ENCODE peak calls at places on chromosomes 2 and 18, in nine cellular contexts. One of them, this sample, is unnamed.

GRCh38 chr2:238518127-238518827 is 91.5 kb downstream of the ASB1 start:
- DNase-seq in fibroblast of mammary gland: peak
- DNase-seq in body of pancreas: no peak
- DNase-seq in fibroblast of the aortic adventitia: peak
- DNase-seq in fibroblast of pulmonary artery: no peak
- DNase-seq in neural progenitor cell: no peak
- DNase-seq in HL-60: no peak
- DNase-seq in cardiac fibroblast: no peak
- DNase-seq in A549: no peak
- DNase-seq in this sample: peak

GRCh38 chr2:6943971-6944370 is 26.8 kb downstream of the RNF144A start:
- DNase-seq in fibroblast of mammary gland: no peak
- DNase-seq in body of pancreas: no peak
- DNase-seq in fibroblast of the aortic adventitia: no peak
- DNase-seq in fibroblast of pulmonary artery: no peak
- DNase-seq in neural progenitor cell: no peak
- DNase-seq in HL-60: no peak
- DNase-seq in cardiac fibroblast: no peak
- DNase-seq in A549: no peak
- DNase-seq in this sample: no peak

GRCh38 chr2:75647771-75648170 is 1.2 kb downstream of the MRPL19 start:
- DNase-seq in fibroblast of mammary gland: no peak
- DNase-seq in body of pancreas: no peak
- DNase-seq in fibroblast of the aortic adventitia: no peak
- DNase-seq in fibroblast of pulmonary artery: peak
- DNase-seq in neural progenitor cell: no peak
- DNase-seq in HL-60: no peak
- DNase-seq in cardiac fibroblast: peak
- DNase-seq in A549: no peak
- DNase-seq in this sample: no peak

GRCh38 chr2:162318280-162319222 is at the start of gene IFIH1:
- DNase-seq in fibroblast of mammary gland: peak
- DNase-seq in body of pancreas: peak
- DNase-seq in fibroblast of the aortic adventitia: peak
- DNase-seq in fibroblast of pulmonary artery: peak
- DNase-seq in neural progenitor cell: peak
- DNase-seq in HL-60: peak
- DNase-seq in cardiac fibroblast: peak
- DNase-seq in A549: peak
- DNase-seq in this sample: peak

GRCh38 chr2:62627667-62628066 is 77.8 kb upstream of the EHBP1 start:
- DNase-seq in fibroblast of mammary gland: no peak
- DNase-seq in body of pancreas: no peak
- DNase-seq in fibroblast of the aortic adventitia: no peak
- DNase-seq in fibroblast of pulmonary artery: no peak
- DNase-seq in neural progenitor cell: peak
- DNase-seq in HL-60: no peak
- DNase-seq in cardiac fibroblast: no peak
- DNase-seq in A549: no peak
- DNase-seq in this sample: no peak

GRCh38 chr2:240224676-240225075 is 84.2 kb upstream of the OTOS start:
- DNase-seq in fibroblast of mammary gland: peak
- DNase-seq in body of pancreas: no peak
- DNase-seq in fibroblast of the aortic adventitia: peak
- DNase-seq in fibroblast of pulmonary artery: peak
- DNase-seq in neural progenitor cell: no peak
- DNase-seq in HL-60: no peak
- DNase-seq in cardiac fibroblast: peak
- DNase-seq in A549: no peak
- DNase-seq in this sample: no peak

GRCh38 chr2:191064590-191064989 is 50.6 kb upstream of the STAT1 start:
- DNase-seq in fibroblast of mammary gland: no peak
- DNase-seq in body of pancreas: no peak
- DNase-seq in fibroblast of the aortic adventitia: no peak
- DNase-seq in fibroblast of pulmonary artery: no peak
- DNase-seq in neural progenitor cell: no peak
- DNase-seq in HL-60: no peak
- DNase-seq in cardiac fibroblast: no peak
- DNase-seq in A549: no peak
- DNase-seq in this sample: no peak

GRCh38 chr2:160075171-160075570 is 12.8 kb upstream of the PLA2R1 start:
- DNase-seq in fibroblast of mammary gland: peak
- DNase-seq in body of pancreas: no peak
- DNase-seq in fibroblast of the aortic adventitia: peak
- DNase-seq in fibroblast of pulmonary artery: peak
- DNase-seq in neural progenitor cell: no peak
- DNase-seq in HL-60: no peak
- DNase-seq in cardiac fibroblast: peak
- DNase-seq in A549: no peak
- DNase-seq in this sample: no peak

GRCh38 chr2:190607657-190608357 is 41.1 kb upstream of the NAB1 start:
- DNase-seq in fibroblast of mammary gland: peak
- DNase-seq in body of pancreas: no peak
- DNase-seq in fibroblast of the aortic adventitia: no peak
- DNase-seq in fibroblast of pulmonary artery: peak
- DNase-seq in neural progenitor cell: no peak
- DNase-seq in HL-60: no peak
- DNase-seq in cardiac fibroblast: peak
- DNase-seq in A549: peak
- DNase-seq in this sample: no peak

GRCh38 chr2:61855178-61855523 is 1.3 kb upstream of the FAM161A start:
- DNase-seq in fibroblast of mammary gland: peak
- DNase-seq in body of pancreas: peak
- DNase-seq in fibroblast of the aortic adventitia: no peak
- DNase-seq in fibroblast of pulmonary artery: peak
- DNase-seq in neural progenitor cell: peak
- DNase-seq in HL-60: no peak
- DNase-seq in cardiac fibroblast: no peak
- DNase-seq in A549: no peak
- DNase-seq in this sample: no peak

GRCh38 chr2:1769703-1770422 is 25.5 kb upstream of the PXDN start:
- DNase-seq in fibroblast of mammary gland: peak
- DNase-seq in body of pancreas: peak
- DNase-seq in fibroblast of the aortic adventitia: peak
- DNase-seq in fibroblast of pulmonary artery: peak
- DNase-seq in neural progenitor cell: peak
- DNase-seq in HL-60: peak
- DNase-seq in cardiac fibroblast: peak
- DNase-seq in A549: peak
- DNase-seq in this sample: peak

GRCh38 chr18:24446953-24447537 is 13.4 kb upstream of the HRH4 start:
- DNase-seq in fibroblast of mammary gland: peak
- DNase-seq in body of pancreas: no peak
- DNase-seq in fibroblast of the aortic adventitia: peak
- DNase-seq in fibroblast of pulmonary artery: no peak
- DNase-seq in neural progenitor cell: no peak
- DNase-seq in HL-60: no peak
- DNase-seq in cardiac fibroblast: peak
- DNase-seq in A549: no peak
- DNase-seq in this sample: no peak
- TF ChIP-seq CTCF in fibroblast of mammary gland: peak
- TF ChIP-seq CTCF in body of pancreas: no peak
- TF ChIP-seq CTCF in fibroblast of the aortic adventitia: no peak
- TF ChIP-seq CTCF in fibroblast of pulmonary artery: peak
- TF ChIP-seq CTCF in neural progenitor cell: peak
- TF ChIP-seq CTCF in HL-60: peak
- TF ChIP-seq CTCF in cardiac fibroblast: no peak
- TF ChIP-seq CTCF in A549: peak
- TF ChIP-seq CTCF in this sample: no peak

DNA sequence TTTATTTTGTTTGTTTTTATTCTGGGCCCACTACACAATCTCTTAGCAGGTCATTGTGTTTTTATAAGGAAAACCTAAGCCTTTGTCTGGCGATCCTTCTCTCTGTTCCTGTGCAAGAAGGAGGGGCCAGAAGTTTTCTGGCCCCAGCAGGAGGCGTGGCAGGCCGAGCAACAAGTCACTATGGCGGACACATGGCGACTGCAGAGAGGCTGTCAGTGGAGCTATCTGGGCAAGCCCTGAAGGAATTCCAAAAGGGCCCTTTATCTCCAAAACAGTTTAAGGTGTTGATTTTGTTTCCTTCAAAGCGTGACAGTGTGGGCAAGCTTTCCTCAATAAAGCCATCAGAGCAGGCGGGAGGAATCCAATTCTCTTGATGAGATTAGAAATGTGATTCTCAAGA is 118.8 kb upstream of the CTAGE1 start:
- DNase-seq in fibroblast of mammary gland: no peak
- DNase-seq in body of pancreas: no peak
- DNase-seq in fibroblast of the aortic adventitia: no peak
- DNase-seq in fibroblast of pulmonary artery: no peak
- DNase-seq in neural progenitor cell: peak
- DNase-seq in HL-60: no peak
- DNase-seq in cardiac fibroblast: no peak
- DNase-seq in A549: no peak
- DNase-seq in this sample: no peak
- TF ChIP-seq CTCF in fibroblast of mammary gland: no peak
- TF ChIP-seq CTCF in body of pancreas: no peak
- TF ChIP-seq CTCF in fibroblast of the aortic adventitia: no peak
- TF ChIP-seq CTCF in fibroblast of pulmonary artery: no peak
- TF ChIP-seq CTCF in neural progenitor cell: no peak
- TF ChIP-seq CTCF in HL-60: no peak
- TF ChIP-seq CTCF in cardiac fibroblast: no peak
- TF ChIP-seq CTCF in A549: no peak
- TF ChIP-seq CTCF in this sample: no peak

GRCh38 chr2:234257859-234258561 is 207.5 kb downstream of the SPP2 start:
- DNase-seq in fibroblast of mammary gland: peak
- DNase-seq in body of pancreas: peak
- DNase-seq in fibroblast of the aortic adventitia: peak
- DNase-seq in fibroblast of pulmonary artery: peak
- DNase-seq in neural progenitor cell: peak
- DNase-seq in HL-60: no peak
- DNase-seq in cardiac fibroblast: peak
- DNase-seq in A549: peak
- DNase-seq in this sample: no peak
- TF ChIP-seq CTCF in fibroblast of mammary gland: peak
- TF ChIP-seq CTCF in body of pancreas: peak
- TF ChIP-seq CTCF in fibroblast of the aortic adventitia: peak
- TF ChIP-seq CTCF in fibroblast of pulmonary artery: peak
- TF ChIP-seq CTCF in neural progenitor cell: peak
- TF ChIP-seq CTCF in HL-60: no peak
- TF ChIP-seq CTCF in cardiac fibroblast: peak
- TF ChIP-seq CTCF in A549: peak
- TF ChIP-seq CTCF in this sample: no peak

GRCh38 chr2:232299084-232299483 is 79.5 kb upstream of the ALPP start:
- DNase-seq in fibroblast of mammary gland: no peak
- DNase-seq in body of pancreas: no peak
- DNase-seq in fibroblast of the aortic adventitia: no peak
- DNase-seq in fibroblast of pulmonary artery: no peak
- DNase-seq in neural progenitor cell: no peak
- DNase-seq in HL-60: no peak
- DNase-seq in cardiac fibroblast: no peak
- DNase-seq in A549: no peak
- DNase-seq in this sample: no peak

GRCh38 chr2:232295971-232296370 is 82.6 kb upstream of the ALPP start:
- DNase-seq in fibroblast of mammary gland: no peak
- DNase-seq in body of pancreas: no peak
- DNase-seq in fibroblast of the aortic adventitia: no peak
- DNase-seq in fibroblast of pulmonary artery: no peak
- DNase-seq in neural progenitor cell: no peak
- DNase-seq in HL-60: no peak
- DNase-seq in cardiac fibroblast: no peak
- DNase-seq in A549: no peak
- DNase-seq in this sample: no peak

GRCh38 chr2:232296766-232297525 is 81.6 kb upstream of the ALPP start:
- DNase-seq in fibroblast of mammary gland: peak
- DNase-seq in body of pancreas: no peak
- DNase-seq in fibroblast of the aortic adventitia: no peak
- DNase-seq in fibroblast of pulmonary artery: no peak
- DNase-seq in neural progenitor cell: no peak
- DNase-seq in HL-60: no peak
- DNase-seq in cardiac fibroblast: no peak
- DNase-seq in A549: no peak
- DNase-seq in this sample: no peak

GRCh38 chr2:232300894-232301387 is 77.6 kb upstream of the ALPP start:
- DNase-seq in fibroblast of mammary gland: no peak
- DNase-seq in body of pancreas: no peak
- DNase-seq in fibroblast of the aortic adventitia: no peak
- DNase-seq in fibroblast of pulmonary artery: peak
- DNase-seq in neural progenitor cell: no peak
- DNase-seq in HL-60: no peak
- DNase-seq in cardiac fibroblast: peak
- DNase-seq in A549: peak
- DNase-seq in this sample: no peak

DNA sequence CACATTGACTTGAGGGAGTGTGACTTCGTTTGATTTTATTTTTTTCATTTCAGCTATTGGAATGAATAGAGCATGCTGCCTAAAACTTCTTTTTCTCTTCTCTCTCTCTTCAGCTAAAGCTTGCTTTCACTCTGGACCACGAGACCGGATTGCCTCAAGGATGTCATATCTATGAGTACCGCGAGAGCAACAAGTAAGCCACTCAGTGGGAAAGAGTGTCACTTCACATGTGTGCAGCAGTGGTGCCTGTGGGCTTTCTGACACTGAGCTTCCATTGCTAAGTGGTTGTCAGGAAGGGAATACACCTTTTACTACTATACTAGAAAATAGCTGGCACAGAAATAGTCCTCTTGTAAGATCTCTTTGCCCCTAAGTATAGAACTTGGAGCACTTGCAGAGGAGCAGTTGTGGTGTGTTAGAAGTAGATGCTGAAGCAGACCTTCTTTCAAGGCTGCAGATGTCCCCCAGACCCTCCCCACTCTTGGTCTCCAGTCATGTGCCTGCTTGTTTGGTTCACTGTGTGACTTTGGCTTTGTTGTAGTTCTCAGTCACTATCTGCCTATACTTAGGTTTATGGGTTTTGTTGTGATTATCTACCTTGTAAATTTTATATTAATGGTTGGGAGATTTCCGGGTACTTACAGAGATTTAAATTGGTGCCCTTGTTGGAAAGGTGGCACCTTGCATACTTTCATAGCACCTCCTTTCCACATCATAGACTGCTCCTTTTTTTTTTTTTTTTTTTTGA is 78.5 kb upstream of the ALPP start:
- DNase-seq in fibroblast of mammary gland: no peak
- DNase-seq in body of pancreas: no peak
- DNase-seq in fibroblast of the aortic adventitia: no peak
- DNase-seq in fibroblast of pulmonary artery: no peak
- DNase-seq in neural progenitor cell: no peak
- DNase-seq in HL-60: no peak
- DNase-seq in cardiac fibroblast: no peak
- DNase-seq in A549: no peak
- DNase-seq in this sample: no peak
- TF ChIP-seq CTCF in fibroblast of mammary gland: no peak
- TF ChIP-seq CTCF in body of pancreas: no peak
- TF ChIP-seq CTCF in fibroblast of the aortic adventitia: no peak
- TF ChIP-seq CTCF in fibroblast of pulmonary artery: no peak
- TF ChIP-seq CTCF in neural progenitor cell: no peak
- TF ChIP-seq CTCF in HL-60: no peak
- TF ChIP-seq CTCF in cardiac fibroblast: no peak
- TF ChIP-seq CTCF in A549: no peak
- TF ChIP-seq CTCF in this sample: no peak

This sample was measured in GM13976.